ENCODE peak calls at places on chromosomes 16 and 17, in eight cellular contexts. B, Z, E, P, D, W, J and G are unnamed samples.

GRCh38 chr16:1961651-1962067 is 2.3 kb downstream of the NDUFB10 start:
- DNase-seq in E (no peak), W (no peak), B (no peak), D (no peak), J (no peak), Z (no peak), P (no peak), G (no peak)

GRCh38 chr16:381788-382717 is at the start of gene PGAP6:
- DNase-seq in E (peak; percentile 32), B (peak; percentile 97), Z (peak; percentile 54), J (peak; percentile 68), D (peak; percentile 78), W (no peak), P (peak; percentile 87), G (peak; percentile 80)

GRCh38 chr17:78391051-78391431 is 12.6 kb downstream of the PGS1 start:
- DNase-seq in J (no peak), P (no peak), E (no peak), B (no peak), D (no peak), W (no peak), Z (no peak), G (no peak)

GRCh38 chr17:3788200-3788599 is 12.8 kb downstream of the ITGAE start:
- DNase-seq in B (no peak), Z (no peak), W (no peak), D (no peak), P (peak; percentile 25), E (peak; percentile 23), J (no peak), G (no peak)

GRCh38 chr17:60519795-60520194 is 6.2 kb downstream of the APPBP2 start:
- DNase-seq in B (no peak), E (no peak), Z (no peak), P (no peak), W (no peak), J (no peak), D (no peak), G (no peak)

GRCh38 chr16:17176199-17176598 is 294.6 kb downstream of the XYLT1 start:
- DNase-seq in D (no peak), J (no peak), P (no peak), B (no peak), W (no peak), Z (no peak), E (no peak), G (no peak)

GRCh38 chr16:90008708-90009145 is 10.5 kb downstream of the DBNDD1 start:
- DNase-seq in J (no peak), D (no peak), Z (no peak), P (no peak), E (peak; percentile 12), W (no peak), B (no peak), G (no peak)

GRCh38 chr16:65769776-65770438 is 596.6 kb upstream of the CDH5 start:
- DNase-seq in J (no peak), W (no peak), Z (no peak), P (no peak), E (peak; percentile 86), B (no peak), D (no peak), G (no peak)

GRCh38 chr17:49977463-49978389 is 8.7 kb downstream of the DLX4 start:
- DNase-seq in P (no peak), D (no peak), B (no peak), J (no peak), Z (no peak), W (no peak), E (peak; percentile 25), G (no peak)

GRCh38 chr16:66342294-66342900 is 24.1 kb upstream of the CDH5 start:
- DNase-seq in E (no peak), J (no peak), B (peak; percentile 72), Z (no peak), W (no peak), D (no peak), P (no peak), G (no peak)

GRCh38 chr16:87579691-87580090 is 22.6 kb upstream of the JPH3 start:
- DNase-seq in P (no peak), D (no peak), E (no peak), Z (no peak), B (no peak), W (no peak), J (no peak), G (no peak)

GRCh38 chr16:17334096-17334495 is 136.7 kb downstream of the XYLT1 start:
- DNase-seq in W (no peak), D (no peak), B (no peak), E (peak; percentile 88), P (no peak), J (no peak), Z (no peak), G (no peak)

GRCh38 chr17:47276868-47277267 is 23.2 kb downstream of the ITGB3 start:
- DNase-seq in E (peak; percentile 82), J (peak; percentile 73), P (peak; percentile 87), Z (no peak), W (peak; percentile 63), D (peak; percentile 76), B (no peak), G (no peak)

GRCh38 chr16:907819-908218 is 63.0 kb downstream of the LMF1 start:
- DNase-seq in Z (no peak), E (no peak), W (no peak), D (no peak), J (no peak), P (peak; percentile 52), B (no peak), G (no peak)

GRCh38 chr16:75647492-75648264 is at the start of the genes KARS1 and TERF2IP:
- DNase-seq in W (peak; percentile 92), D (peak; percentile 96), P (peak; percentile 97), B (peak; percentile 98), Z (peak; percentile 89), J (peak; percentile 92), E (peak; percentile 91), G (peak; percentile 95)

GRCh38 chr17:61340431-61340830 is 59.2 kb upstream of the TBX2 start:
- DNase-seq in B (no peak), W (no peak), D (no peak), E (no peak), Z (no peak), P (no peak), J (no peak), G (no peak)

GRCh38 chr16:59591480-59591879 is 857.4 kb upstream of the GOT2 start:
- DNase-seq in W (no peak), J (no peak), B (no peak), E (peak; percentile 35), P (no peak), D (no peak), Z (no peak), G (no peak)

GRCh38 chr16:84633622-84634021 is 14.7 kb upstream of the KLHL36 start:
- DNase-seq in E (no peak), Z (no peak), B (no peak), W (no peak), D (peak; percentile 67), P (peak; percentile 87), J (peak; percentile 88), G (no peak)

GRCh38 chr16:58123896-58124600 is 5.1 kb downstream of the CFAP20 start:
- DNase-seq in Z (no peak), D (no peak), P (no peak), W (no peak), E (no peak), J (no peak), B (no peak), G (no peak)

DNA sequence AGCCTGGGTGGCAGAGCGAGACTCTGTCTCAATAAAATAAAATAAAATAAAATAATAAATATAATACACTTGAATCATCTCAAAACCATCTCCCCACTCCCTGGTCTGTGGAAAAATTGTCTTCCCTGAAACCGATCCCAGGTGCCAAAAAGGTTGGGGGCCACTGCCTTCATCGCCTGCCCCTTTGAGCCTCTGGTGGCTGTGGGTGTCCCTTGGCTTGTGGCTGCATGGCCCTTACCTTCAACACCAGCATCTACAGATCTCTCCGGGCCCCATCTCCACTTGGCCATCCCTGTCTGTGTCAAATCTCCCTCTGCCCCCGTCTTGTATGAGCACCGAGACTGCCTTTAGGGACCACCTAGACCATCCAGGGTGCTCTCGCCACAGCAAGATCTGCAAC is 177.3 kb downstream of the SEC14L1 start:
- DNase-seq in P (peak; percentile 47), Z (no peak), W (no peak), J (no peak), D (peak; percentile 40), E (no peak), B (no peak), G (no peak)
- H3K4me1 ChIP-seq in P (no peaks in the 10 kb centered on the region), Z (peaks cover 17% of the 10 kb centered on the region), W (no peaks in the 10 kb centered on the region), J (peaks cover 60% of the 10 kb centered on the region), D (peaks cover 49% of the 10 kb centered on the region), E (peaks cover 26% of the 10 kb centered on the region), B (peaks cover 66% of the 10 kb centered on the region), G (peaks cover 65% of the 10 kb centered on the region)

DNA sequence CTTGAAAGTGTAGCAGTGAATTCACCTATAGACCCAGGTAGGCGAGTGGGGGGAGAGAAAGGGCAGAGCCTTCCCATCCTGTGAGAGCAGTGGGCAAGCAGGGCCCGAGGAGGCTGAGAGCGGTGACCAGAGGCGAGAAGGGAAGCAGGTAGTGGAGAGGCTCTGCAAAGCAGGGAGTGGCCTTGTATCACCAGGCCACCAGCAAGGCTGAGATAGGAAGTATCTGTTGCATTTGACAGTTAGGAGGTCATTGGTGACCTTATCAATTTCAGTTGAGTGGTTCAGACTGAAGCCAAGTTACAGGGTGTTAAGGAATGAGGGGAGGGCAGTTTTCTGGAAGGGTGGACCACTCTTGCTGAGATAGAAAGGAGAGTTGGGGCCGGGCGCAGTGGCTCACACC is 10.7 kb upstream of the HSD3B7 start:
- DNase-seq in P (no peak), J (no peak), B (no peak), Z (no peak), W (no peak), D (no peak), E (no peak), G (no peak)
- H3K36me3 ChIP-seq in P (peaks cover 5% of the 10 kb centered on the region), J (peaks cover 100% of the 10 kb centered on the region), B (peaks cover 41% of the 10 kb centered on the region), Z (peaks cover 72% of the 10 kb centered on the region), W (peaks cover 29% of the 10 kb centered on the region), D (peaks cover 68% of the 10 kb centered on the region), E (peaks cover 26% of the 10 kb centered on the region), G (peaks cover 5% of the 10 kb centered on the region)

GRCh38 chr17:55764610-55765009 is 13.8 kb downstream of the PCTP start:
- DNase-seq in J (no peak), B (no peak), D (no peak), P (no peak), E (no peak), W (no peak), Z (no peak), G (no peak)
- H3K4me1 ChIP-seq in J (peaks cover 43% of the 10 kb centered on the region), B (peaks cover 10% of the 10 kb centered on the region), D (peaks cover 31% of the 10 kb centered on the region), P (no peaks in the 10 kb centered on the region), E (peaks cover 5% of the 10 kb centered on the region), W (no peaks in the 10 kb centered on the region), Z (no peaks in the 10 kb centered on the region), G (peaks cover 13% of the 10 kb centered on the region)

DNA sequence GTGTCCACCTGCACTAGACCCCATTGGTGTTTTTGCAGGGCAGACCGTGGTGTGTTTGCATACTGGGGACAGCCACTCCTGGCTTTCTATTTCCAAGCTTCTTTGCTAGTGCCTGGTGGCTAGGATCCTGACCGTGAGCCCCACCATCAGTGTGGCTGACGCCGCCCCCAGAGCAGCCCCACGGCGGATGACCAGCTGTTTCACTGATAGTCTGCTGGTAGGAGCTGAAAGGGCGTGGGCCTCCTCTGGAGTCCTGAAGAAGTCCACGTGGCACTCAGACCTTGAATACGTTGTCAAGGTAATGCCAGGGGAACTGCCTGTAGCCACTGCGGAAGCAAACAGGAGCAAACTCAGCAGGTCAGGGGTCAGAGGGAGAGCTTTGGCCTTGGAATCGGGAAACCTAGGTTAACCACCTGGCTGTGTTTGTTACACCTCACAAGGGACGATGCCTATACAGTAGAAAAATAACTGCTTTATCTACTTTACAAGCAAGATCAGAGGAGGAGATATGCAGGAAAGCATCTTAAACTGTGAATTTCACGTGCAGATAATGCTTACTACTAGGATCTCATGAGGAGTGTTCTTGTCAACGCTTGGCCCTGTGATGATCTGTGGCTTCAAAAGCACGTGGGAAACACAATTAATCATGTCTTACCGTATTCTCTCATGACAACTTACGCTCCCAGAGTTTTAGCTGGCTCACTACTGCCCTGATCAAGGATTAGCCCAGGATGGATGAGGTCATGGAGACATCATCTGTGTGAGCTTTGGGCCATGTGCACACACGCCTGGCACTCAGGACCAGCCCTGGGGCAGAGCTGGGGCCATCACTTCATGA is 30.2 kb downstream of the ALDH3A2 start:
- DNase-seq in B (no peak), D (no peak), Z (no peak), W (no peak), P (no peak), J (no peak), E (no peak), G (no peak)
- H3K36me3 ChIP-seq in B (peaks cover 16% of the 10 kb centered on the region), D (peaks cover 26% of the 10 kb centered on the region), Z (peaks cover 3% of the 10 kb centered on the region), W (no peaks in the 10 kb centered on the region), P (peaks cover 4% of the 10 kb centered on the region), J (peaks cover 37% of the 10 kb centered on the region), E (no peaks in the 10 kb centered on the region), G (peaks cover 3% of the 10 kb centered on the region)